ENCODE peak calls at places on chromosomes 7 and 10, in five cellular contexts. One of them, this sample, is unnamed.

GRCh38 chr10:61923210-61924024 is 21.9 kb downstream of the ARID5B start:
- DNase-seq in heart left ventricle: no peak
- DNase-seq in NB4: no peak
- DNase-seq in IMR-90: peak; percentile 94
- DNase-seq in esophagus squamous epithelium: no peak
- DNase-seq in this sample: no peak

GRCh38 chr7:26779978-26780595 is 84.3 kb downstream of the SKAP2 start:
- DNase-seq in heart left ventricle: no peak
- DNase-seq in NB4: no peak
- DNase-seq in IMR-90: no peak
- DNase-seq in esophagus squamous epithelium: no peak
- DNase-seq in this sample: no peak

GRCh38 chr10:62577666-62578291 is 203.6 kb downstream of the ZNF365 start:
- DNase-seq in heart left ventricle: no peak
- DNase-seq in NB4: no peak
- DNase-seq in IMR-90: peak; percentile 86
- DNase-seq in esophagus squamous epithelium: no peak
- DNase-seq in this sample: no peak

GRCh38 chr7:155066417-155066950 is 3.6 kb upstream of the HTR5A start:
- DNase-seq in heart left ventricle: peak; percentile 21
- DNase-seq in NB4: no peak
- DNase-seq in IMR-90: peak; percentile 79
- DNase-seq in esophagus squamous epithelium: no peak
- DNase-seq in this sample: no peak

GRCh38 chr7:107744345-107744750 is 406 bp downstream of the CBLL1 start:
- DNase-seq in heart left ventricle: no peak
- DNase-seq in NB4: no peak
- DNase-seq in IMR-90: no peak
- DNase-seq in esophagus squamous epithelium: no peak
- DNase-seq in this sample: peak; percentile 87

GRCh38 chr10:127997241-127997640 is 90.3 kb downstream of the PTPRE start:
- DNase-seq in heart left ventricle: no peak
- DNase-seq in NB4: no peak
- DNase-seq in IMR-90: no peak
- DNase-seq in esophagus squamous epithelium: no peak
- DNase-seq in this sample: no peak

GRCh38 chr10:10642741-10643280 is 374.9 kb upstream of the CELF2 start:
- DNase-seq in heart left ventricle: peak; percentile 64
- DNase-seq in NB4: no peak
- DNase-seq in IMR-90: peak; percentile 32
- DNase-seq in esophagus squamous epithelium: no peak
- DNase-seq in this sample: no peak

GRCh38 chr10:99966306-99966705 is 43.4 kb downstream of the DNMBP start:
- DNase-seq in heart left ventricle: no peak
- DNase-seq in NB4: no peak
- DNase-seq in IMR-90: peak; percentile 78
- DNase-seq in esophagus squamous epithelium: no peak
- DNase-seq in this sample: no peak

GRCh38 chr10:92699518-92700272 is 9.9 kb downstream of the HHEX start:
- DNase-seq in heart left ventricle: peak; percentile 37
- DNase-seq in NB4: peak; percentile 85
- DNase-seq in IMR-90: peak; percentile 42
- DNase-seq in esophagus squamous epithelium: no peak
- DNase-seq in this sample: peak; percentile 44

GRCh38 chr10:29607576-29607975 is 27.2 kb downstream of the SVIL start:
- DNase-seq in heart left ventricle: no peak
- DNase-seq in NB4: no peak
- DNase-seq in IMR-90: no peak
- DNase-seq in esophagus squamous epithelium: no peak
- DNase-seq in this sample: no peak

GRCh38 chr7:114086491-114086905 is 167.7 kb upstream of the PPP1R3A start:
- DNase-seq in heart left ventricle: peak; percentile 25
- DNase-seq in NB4: no peak
- DNase-seq in IMR-90: no peak
- DNase-seq in esophagus squamous epithelium: no peak
- DNase-seq in this sample: no peak

GRCh38 chr10:137031-137430 is 1.8 kb downstream of the ZMYND11 start:
- DNase-seq in heart left ventricle: no peak
- DNase-seq in NB4: peak; percentile 59
- DNase-seq in IMR-90: peak; percentile 7
- DNase-seq in esophagus squamous epithelium: no peak
- DNase-seq in this sample: peak; percentile 54

GRCh38 chr7:23680417-23681405 is 712 bp downstream of the FAM221A start:
- DNase-seq in heart left ventricle: peak; percentile 74
- DNase-seq in NB4: no peak
- DNase-seq in IMR-90: peak; percentile 62
- DNase-seq in esophagus squamous epithelium: no peak
- DNase-seq in this sample: peak; percentile 44

GRCh38 chr7:131606346-131607290 is 50.2 kb upstream of the PODXL start:
- DNase-seq in heart left ventricle: no peak
- DNase-seq in NB4: peak; percentile 78
- DNase-seq in IMR-90: no peak
- DNase-seq in esophagus squamous epithelium: no peak
- DNase-seq in this sample: no peak

GRCh38 chr10:87921934-87922688 is 58.7 kb downstream of the PTEN start:
- DNase-seq in heart left ventricle: no peak
- DNase-seq in NB4: no peak
- DNase-seq in IMR-90: no peak
- DNase-seq in esophagus squamous epithelium: no peak
- DNase-seq in this sample: peak; percentile 71

GRCh38 chr7:21426286-21426957 is 1.5 kb upstream of the SP4 start:
- DNase-seq in heart left ventricle: peak; percentile 19
- DNase-seq in NB4: peak; percentile 78
- DNase-seq in IMR-90: no peak
- DNase-seq in esophagus squamous epithelium: no peak
- DNase-seq in this sample: peak; percentile 82

GRCh38 chr10:14688606-14689005 is 86.1 kb downstream of the FAM107B start:
- DNase-seq in heart left ventricle: no peak
- DNase-seq in NB4: no peak
- DNase-seq in IMR-90: peak; percentile 89
- DNase-seq in esophagus squamous epithelium: no peak
- DNase-seq in this sample: no peak

GRCh38 chr7:7369134-7369533 is 166.5 kb downstream of the COL28A1 start:
- DNase-seq in heart left ventricle: no peak
- DNase-seq in NB4: no peak
- DNase-seq in IMR-90: no peak
- DNase-seq in esophagus squamous epithelium: no peak
- DNase-seq in this sample: no peak

GRCh38 chr10:33216661-33217427 is 117.6 kb downstream of the NRP1 start:
- DNase-seq in heart left ventricle: no peak
- DNase-seq in NB4: no peak
- DNase-seq in IMR-90: no peak
- DNase-seq in esophagus squamous epithelium: no peak
- DNase-seq in this sample: no peak

GRCh38 chr10:29735628-29736324 is 101.0 kb upstream of the SVIL start:
- DNase-seq in heart left ventricle: peak; percentile 88
- DNase-seq in NB4: peak; percentile 80
- DNase-seq in IMR-90: peak; percentile 67
- DNase-seq in esophagus squamous epithelium: peak; percentile 26
- DNase-seq in this sample: peak; percentile 59

GRCh38 chr10:27537812-27538211 is 33.7 kb downstream of the RAB18 start:
- DNase-seq in heart left ventricle: no peak
- DNase-seq in NB4: no peak
- DNase-seq in IMR-90: peak; percentile 12
- DNase-seq in esophagus squamous epithelium: no peak
- DNase-seq in this sample: no peak

DNA sequence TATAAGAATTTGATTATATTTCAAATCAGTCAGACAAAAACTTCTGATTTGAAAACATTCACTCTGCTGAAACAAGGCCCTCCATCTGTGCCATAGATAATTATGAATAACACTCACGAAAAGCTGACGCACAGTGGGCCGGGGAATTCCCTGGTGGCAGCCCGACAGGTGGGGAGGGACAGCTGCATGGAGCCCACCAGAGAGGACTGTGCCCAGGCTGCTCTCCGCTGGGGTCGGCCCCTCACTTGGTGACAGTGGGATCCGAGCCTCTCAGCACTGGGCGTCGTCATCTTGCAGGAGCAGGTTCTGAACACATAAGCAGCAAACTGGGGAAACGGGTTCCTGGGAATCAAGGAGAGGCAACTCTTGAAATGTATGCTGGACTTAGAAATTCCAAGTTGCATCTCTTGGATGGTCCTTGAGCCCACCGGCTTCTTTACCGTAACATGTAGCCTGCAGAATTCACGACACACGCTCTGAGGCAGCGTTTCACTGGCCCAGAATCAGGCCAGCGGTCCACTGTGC is 41.4 kb downstream of the AFAP1L2 start:
- DNase-seq in heart left ventricle: no peak
- DNase-seq in NB4: no peak
- DNase-seq in IMR-90: no peak
- DNase-seq in esophagus squamous epithelium: no peak
- DNase-seq in this sample: no peak
- TF ChIP-seq POLR2A in heart left ventricle: no peak
- TF ChIP-seq POLR2A in NB4: no peak
- TF ChIP-seq POLR2A in IMR-90: no peak
- TF ChIP-seq POLR2A in esophagus squamous epithelium: no peak
- TF ChIP-seq POLR2A in this sample: no peak

GRCh38 chr10:57638411-57638810 is 629.3 kb downstream of the IPMK start:
- DNase-seq in heart left ventricle: no peak
- DNase-seq in NB4: no peak
- DNase-seq in IMR-90: no peak
- DNase-seq in esophagus squamous epithelium: no peak
- DNase-seq in this sample: no peak
- TF ChIP-seq POLR2A in heart left ventricle: no peak
- TF ChIP-seq POLR2A in NB4: no peak
- TF ChIP-seq POLR2A in IMR-90: no peak
- TF ChIP-seq POLR2A in esophagus squamous epithelium: no peak
- TF ChIP-seq POLR2A in this sample: no peak

DNA sequence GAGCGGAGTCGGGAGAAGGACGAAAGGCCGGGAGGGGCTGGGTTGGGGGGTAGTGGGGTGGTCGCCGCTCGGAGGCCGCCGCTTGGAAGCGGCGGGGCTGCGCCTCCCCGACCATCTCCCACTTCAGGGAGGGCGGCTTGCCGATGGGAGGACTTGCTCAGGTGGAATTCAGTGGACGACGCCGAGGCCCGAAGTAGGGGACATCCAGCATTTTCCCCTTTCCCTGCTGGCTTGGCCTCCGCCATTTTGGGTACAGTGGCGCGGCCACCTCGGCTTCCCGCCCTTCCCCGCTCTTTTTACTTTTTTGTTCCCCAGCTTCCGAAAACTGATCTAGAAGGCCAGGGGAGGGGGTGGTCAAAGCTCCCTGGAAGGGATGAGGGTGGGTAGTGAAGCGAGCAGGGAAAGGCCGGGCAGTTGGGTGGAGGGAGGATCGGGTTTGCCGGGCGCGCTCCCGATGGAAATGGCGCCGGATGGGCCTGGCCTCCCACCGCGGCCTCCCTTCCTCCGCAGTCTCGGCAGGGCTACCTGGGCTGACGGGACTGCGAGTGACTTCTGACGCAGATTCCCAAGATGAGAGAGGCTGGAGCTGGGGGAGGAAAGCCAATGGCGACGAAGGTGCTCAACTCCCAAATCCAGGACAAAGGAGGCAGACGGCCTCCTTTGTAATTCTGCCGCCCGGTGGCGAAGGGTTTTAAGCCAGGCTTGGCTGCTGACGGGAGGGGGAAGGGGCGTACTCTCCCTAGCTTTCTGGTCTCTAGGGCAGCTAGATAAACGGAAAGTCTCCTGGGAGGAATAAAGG is at the start of gene PBLD:
- DNase-seq in heart left ventricle: peak; percentile 81
- DNase-seq in NB4: peak; percentile 89
- DNase-seq in IMR-90: peak; percentile 74
- DNase-seq in esophagus squamous epithelium: no peak
- DNase-seq in this sample: peak; percentile 84
- TF ChIP-seq POLR2A in heart left ventricle: peak; percentile 63
- TF ChIP-seq POLR2A in NB4: peak; percentile 62
- TF ChIP-seq POLR2A in IMR-90: peak; percentile 89
- TF ChIP-seq POLR2A in esophagus squamous epithelium: no peak
- TF ChIP-seq POLR2A in this sample: no peak

GRCh38 chr7:17298102-17298839 is at the start of gene AHR:
- DNase-seq in heart left ventricle: peak; percentile 94
- DNase-seq in NB4: peak; percentile 97
- DNase-seq in IMR-90: peak; percentile 95
- DNase-seq in esophagus squamous epithelium: peak; percentile 87
- DNase-seq in this sample: peak; percentile 94
- TF ChIP-seq POLR2A in heart left ventricle: peak; percentile 98
- TF ChIP-seq POLR2A in NB4: peak; percentile 89
- TF ChIP-seq POLR2A in IMR-90: peak; percentile 84
- TF ChIP-seq POLR2A in esophagus squamous epithelium: no peak
- TF ChIP-seq POLR2A in this sample: peak; percentile 42

GRCh38 chr7:128131701-128132100 is 100.5 kb upstream of the LRRC4 start:
- DNase-seq in heart left ventricle: no peak
- DNase-seq in NB4: no peak
- DNase-seq in IMR-90: no peak
- DNase-seq in esophagus squamous epithelium: no peak
- DNase-seq in this sample: no peak
- TF ChIP-seq POLR2A in heart left ventricle: no peak
- TF ChIP-seq POLR2A in NB4: no peak
- TF ChIP-seq POLR2A in IMR-90: no peak
- TF ChIP-seq POLR2A in esophagus squamous epithelium: no peak
- TF ChIP-seq POLR2A in this sample: no peak